ENCODE peak calls at places on chromosomes 12 and 14, in six cellular contexts. R is AG10803, I is bronchial epithelial cell, T is stomach, J is K562, A is AG09309. W is an unnamed sample.

GRCh38 chr12:123744836-123745235 is 17.3 kb upstream of the DNAH10 start:
- DNase-seq in R (no peak), A (no peak), T (no peak), J (no peak), I (no peak), W (peak; percentile 8)

GRCh38 chr14:93715279-93715927 is 72.9 kb downstream of the PRIMA1 start:
- DNase-seq in J (no peak), A (no peak), T (no peak), R (no peak), I (no peak), W (no peak)

GRCh38 chr12:132966676-132967415 is 10.7 kb upstream of the ZNF605 start:
- DNase-seq in R (no peak), J (no peak), I (no peak), T (no peak), A (no peak), W (no peak)

GRCh38 chr12:71440393-71441349 is 1.1 kb downstream of the LGR5 start:
- DNase-seq in T (peak; percentile 62), I (no peak), A (no peak), R (no peak), J (no peak), W (peak; percentile 8)

GRCh38 chr14:99946652-99947489 is 118.4 kb upstream of the EVL start:
- DNase-seq in T (peak; percentile 55), J (peak; percentile 77), R (no peak), A (no peak), I (no peak), W (peak; percentile 21)

GRCh38 chr12:89135976-89136634 is 216.2 kb downstream of the DUSP6 start:
- DNase-seq in A (no peak), I (peak; percentile 92), J (no peak), T (no peak), R (peak; percentile 38), W (peak; percentile 77)

GRCh38 chr12:88993655-88994054 is 358.6 kb downstream of the DUSP6 start:
- DNase-seq in A (peak; percentile 48), I (peak; percentile 76), R (peak; percentile 80), J (peak; percentile 9), T (no peak), W (peak; percentile 84)

GRCh38 chr12:3837049-3837448 is 36.1 kb downstream of the PARP11 start:
- DNase-seq in I (no peak), A (no peak), T (no peak), R (no peak), J (no peak), W (no peak)

GRCh38 chr12:131928080-131928764 is 854 bp upstream of the PUS1 start:
- DNase-seq in I (no peak), A (no peak), R (peak; percentile 27), T (no peak), J (no peak), W (peak; percentile 26)

GRCh38 chr12:106288510-106289195 is 13.9 kb upstream of the TCP11L2 start:
- DNase-seq in A (peak; percentile 95), T (no peak), I (peak; percentile 98), R (peak; percentile 95), J (peak; percentile 14), W (peak; percentile 96)

GRCh38 chr14:42334931-42335330 is 728.3 kb downstream of the LRFN5 start:
- DNase-seq in A (no peak), R (no peak), I (no peak), J (no peak), T (no peak), W (no peak)
- TF ChIP-seq CTCF in A (no peak), R (no peak), I (no peak), J (no peak), T (no peak), W (no peak)

GRCh38 chr12:12033589-12034223 is 37.0 kb upstream of the BCL2L14 start:
- DNase-seq in A (no peak), R (no peak), T (no peak), I (no peak), J (no peak), W (no peak)
- H3K4me3 ChIP-seq in A (no peak overlapping the region), R (no peak overlapping the region), T (no peak overlapping the region), I (no peak overlapping the region), J (no peak overlapping the region), W (no peak overlapping the region)

GRCh38 chr14:21070083-21070609 is at the start of gene ARHGEF40:
- DNase-seq in T (peak; percentile 74), R (peak; percentile 56), A (no peak), J (peak; percentile 81), I (no peak), W (peak; percentile 54)
- TF ChIP-seq CTCF in T (no peak), R (no peak), A (no peak), J (no peak), I (no peak), W (no peak)

DNA sequence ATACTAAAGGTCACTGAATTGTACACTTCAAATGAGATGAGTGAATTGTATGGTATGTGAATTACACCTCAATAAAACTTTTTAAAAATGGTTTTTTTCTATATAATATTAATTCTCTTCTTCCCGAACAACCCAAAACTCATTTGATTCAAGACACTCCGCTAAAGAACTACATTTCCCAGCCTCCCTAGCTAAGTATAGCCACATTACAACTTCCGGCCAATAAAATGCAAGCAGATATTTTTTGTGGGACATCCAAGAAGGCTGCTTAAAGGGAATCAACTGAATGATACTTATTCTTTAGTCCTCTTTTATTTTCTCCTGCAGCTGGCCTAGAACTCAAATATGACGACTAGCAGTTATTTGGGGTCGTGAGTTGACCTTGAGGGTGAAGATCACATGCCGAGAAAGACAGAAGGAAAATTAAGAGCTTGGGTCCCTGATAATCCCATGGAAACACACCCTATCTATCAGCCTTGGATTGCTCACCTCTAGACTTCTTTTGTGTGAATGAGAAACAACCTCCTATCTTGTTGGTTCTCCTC is 187.3 kb downstream of the TTC8 start:
- DNase-seq in R (no peak), I (no peak), A (no peak), T (no peak), J (no peak), W (no peak)
- H3K4me3 ChIP-seq in R (no peak overlapping the region), I (peak overlapping the region; percentile 18), A (no peak overlapping the region), T (peak overlapping the region; percentile 19), J (no peak overlapping the region), W (no peak overlapping the region)

GRCh38 chr12:52023976-52024688 is 17.4 kb downstream of the TAMALIN start:
- DNase-seq in R (no peak), J (peak; percentile 28), A (no peak), I (no peak), T (no peak), W (no peak)
- TF ChIP-seq CTCF in R (no peak), J (peak; percentile 41), A (no peak), I (no peak), T (peak; percentile 6), W (no peak)

GRCh38 chr14:35827678-35828472 is 1.7 kb downstream of the BRMS1L start:
- DNase-seq in A (no peak), I (no peak), R (no peak), J (no peak), T (no peak), W (no peak)
- H3K4me3 ChIP-seq in A (no peak overlapping the region), I (no peak overlapping the region), R (no peak overlapping the region), J (no peak overlapping the region), T (no peak overlapping the region), W (no peak overlapping the region)

W was measured in cardiac fibroblast.